ENCODE peak calls at places on chromosomes 11 and 22, in four cellular contexts. S is astrocyte of the spinal cord, W is fibroblast of pulmonary artery, J is epithelial cell of esophagus. M is an unnamed sample.
A peak's percentile ranks its signal among the peaks of the same experiment; 100 is the strongest.

GRCh38 chr22:38706885-38707180 is 1.1 kb downstream of the GTPBP1 start:
- DNase-seq in W (no peak), J (peak; percentile 42), S (no peak), M (peak; percentile 33)

GRCh38 chr22:24587948-24588347 is 4.9 kb downstream of the LRRC75B start:
- DNase-seq in S (no peak), W (no peak), J (no peak), M (no peak)

GRCh38 chr11:127074151-127074761 is 73.7 kb upstream of the KIRREL3 start:
- DNase-seq in S (peak; percentile 29), W (peak; percentile 40), J (peak; percentile 11), M (peak; percentile 19)

GRCh38 chr22:20076627-20077172 is 3.3 kb upstream of the DGCR8 start:
- DNase-seq in J (no peak), S (no peak), W (no peak), M (no peak)

GRCh38 chr11:8283510-8284272 is 20.0 kb upstream of the LMO1 start:
- DNase-seq in J (no peak), W (no peak), S (no peak), M (no peak)

GRCh38 chr11:55707029-55707428 is 45.0 kb downstream of the OR4C6 start:
- DNase-seq in J (peak; percentile 62), W (peak; percentile 57), S (peak; percentile 10), M (peak; percentile 37)

GRCh38 chr11:46335858-46336600 is 11.2 kb upstream of the DGKZ start:
- DNase-seq in S (no peak), W (no peak), J (no peak), M (no peak)

GRCh38 chr22:37328017-37328416 is 45.7 kb downstream of the CYTH4 start:
- DNase-seq in S (peak; percentile 79), W (peak; percentile 59), J (peak; percentile 94), M (peak; percentile 56)

GRCh38 chr22:35749808-35750207 is 32.1 kb downstream of the APOL5 start:
- DNase-seq in J (no peak), W (no peak), S (no peak), M (no peak)

GRCh38 chr11:72584293-72584921 is 89.8 kb downstream of the PDE2A start:
- DNase-seq in W (peak; percentile 39), J (peak; percentile 51), S (no peak), M (peak; percentile 16)

GRCh38 chr22:33109532-33110148 is 51.5 kb upstream of the SYN3 start:
- DNase-seq in S (no peak), W (no peak), J (no peak), M (no peak)

GRCh38 chr11:66718320-66718971 is 10.6 kb downstream of the SPTBN2 start:
- DNase-seq in S (no peak), W (no peak), J (peak; percentile 74), M (no peak)

GRCh38 chr11:96964661-96965060 is 574.8 kb downstream of the JRKL start:
- DNase-seq in J (peak; percentile 4), S (no peak), W (peak; percentile 5), M (no peak)

GRCh38 chr11:88531776-88532175 is 194.2 kb upstream of the CTSC start:
- DNase-seq in J (no peak), W (no peak), S (no peak), M (no peak)

GRCh38 chr11:79564288-79564925 is 123.6 kb upstream of the TENM4 start:
- DNase-seq in S (no peak), W (no peak), J (peak; percentile 35), M (no peak)

GRCh38 chr11:68816251-68816776 is 25.4 kb downstream of the CPT1A start:
- DNase-seq in S (no peak), W (no peak), J (no peak), M (no peak)

GRCh38 chr11:4936745-4937144 is 10.7 kb downstream of the OR51A4 start:
- DNase-seq in W (no peak), S (no peak), J (no peak), M (no peak)

GRCh38 chr11:128720522-128720985 is 26.7 kb downstream of the FLI1 start:
- DNase-seq in S (peak; percentile 65), W (peak; percentile 47), J (no peak), M (no peak)

GRCh38 chr22:37454857-37455686 is 27.8 kb upstream of the ELFN2 start:
- DNase-seq in J (peak; percentile 83), S (peak; percentile 87), W (peak; percentile 90), M (peak; percentile 89)

GRCh38 chr11:73949246-73949645 is 1.6 kb upstream of the DNAJB13 start:
- DNase-seq in W (no peak), J (no peak), S (no peak), M (no peak)

GRCh38 chr22:31537019-31537535 is 40.7 kb downstream of the SFI1 start:
- DNase-seq in W (peak; percentile 21), J (no peak), S (no peak), M (no peak)

GRCh38 chr11:115522302-115522701 is 18.1 kb upstream of the CADM1 start:
- DNase-seq in J (no peak), W (no peak), S (no peak), M (no peak)

GRCh38 chr11:116284930-116285329 is 487.9 kb downstream of the BUD13 start:
- DNase-seq in S (no peak), J (no peak), W (no peak), M (no peak)

GRCh38 chr22:36331912-36332622 is 55.7 kb downstream of the MYH9 start:
- DNase-seq in S (peak; percentile 68), J (no peak), W (no peak), M (peak; percentile 57)

GRCh38 chr22:41780714-41781507 is 19.6 kb upstream of the CCDC134 start:
- DNase-seq in S (peak; percentile 8), J (peak; percentile 33), W (peak; percentile 83), M (peak; percentile 66)

GRCh38 chr11:66467034-66467659 is 442 bp downstream of the PELI3 start:
- DNase-seq in J (peak; percentile 36), W (peak; percentile 38), S (peak; percentile 12), M (peak; percentile 15)

GRCh38 chr22:44353063-44353440 is 40.3 kb upstream of the SHISAL1 start:
- DNase-seq in W (no peak), S (no peak), J (no peak), M (no peak)

GRCh38 chr22:42236268-42236667 is 34.2 kb downstream of the TCF20 start:
- DNase-seq in J (no peak), W (no peak), S (no peak), M (no peak)

GRCh38 chr11:67372993-67373915 is at the start of gene CLCF1:
- DNase-seq in W (peak; percentile 84), J (peak; percentile 58), S (peak; percentile 91), M (peak; percentile 90)

GRCh38 chr11:72010529-72011233 is 12.0 kb downstream of the IL18BP start:
- DNase-seq in W (no peak), J (no peak), S (no peak), M (no peak)

GRCh38 chr11:95910638-95911368 is 13.1 kb downstream of the MTMR2 start:
- DNase-seq in J (no peak), S (no peak), W (no peak), M (no peak)

GRCh38 chr11:72828081-72828567 is 13.9 kb downstream of the ATG16L2 start:
- DNase-seq in S (peak; percentile 35), J (no peak), W (no peak), M (no peak)

GRCh38 chr11:69417211-69418085 is 64.0 kb upstream of the LINC01488 start:
- DNase-seq in S (peak; percentile 16), J (no peak), W (no peak), M (no peak)

GRCh38 chr11:76410771-76411423 is 29.8 kb downstream of the GVQW3 start:
- DNase-seq in J (no peak), W (no peak), S (no peak), M (peak; percentile 2)

GRCh38 chr11:111019449-111019848 is 226.1 kb upstream of the POU2AF2 start:
- DNase-seq in S (no peak), J (no peak), W (no peak), M (no peak)

GRCh38 chr11:130706572-130706971 is 209.7 kb downstream of the SNX19 start:
- DNase-seq in S (peak; percentile 68), J (no peak), W (peak; percentile 12), M (peak; percentile 42)

GRCh38 chr11:10728779-10729472 is 22.1 kb upstream of the CTR9 start:
- DNase-seq in S (no peak), J (no peak), W (no peak), M (peak; percentile 52)

GRCh38 chr22:45616432-45616831 is 55.2 kb upstream of the ATXN10 start:
- DNase-seq in J (no peak), S (no peak), W (no peak), M (no peak)

GRCh38 chr11:44989831-44990566 is 39.3 kb upstream of the TP53I11 start:
- DNase-seq in W (peak; percentile 38), S (no peak), J (peak; percentile 38), M (peak; percentile 25)
- H3K4me3 ChIP-seq in W (no peak overlapping the region), S (no peak overlapping the region), J (no peak overlapping the region), M (no peak overlapping the region)

GRCh38 chr11:62269654-62270278 is at the start of gene SCGB2A2:
- DNase-seq in J (peak; percentile 78), S (no peak), W (no peak), M (no peak)
- TF ChIP-seq CTCF in J (peak; percentile 47), S (no peak), W (peak; percentile 16), M (peak; percentile 5)

GRCh38 chr11:2220173-2220771 is 48.7 kb upstream of the TH start:
- DNase-seq in W (no peak), J (no peak), S (no peak), M (no peak)
- H3K4me3 ChIP-seq in W (no peak overlapping the region), J (no peak overlapping the region), S (no peak overlapping the region), M (no peak overlapping the region)

GRCh38 chr11:60849641-60850520 is 5.9 kb downstream of the PTGDR2 start:
- DNase-seq in S (no peak), J (no peak), W (no peak), M (no peak)
- TF ChIP-seq CTCF in S (no peak), J (no peak), W (no peak), M (no peak)

GRCh38 chr11:102288745-102289083 is 28.6 kb upstream of the BIRC3 start:
- DNase-seq in S (no peak), J (no peak), W (no peak), M (no peak)
- H3K4me3 ChIP-seq in S (no peak overlapping the region), J (no peak overlapping the region), W (no peak overlapping the region), M (no peak overlapping the region)